ENCODE peak calls at places on chromosomes 5 and 9, in ten cellular contexts. J is GM13977, G is PC-3, T is KBM-7, C is mesenchymal stem cell, P is T-helper 2 cell, E is NCI-H774, Z is NAMALWA, M is pons, W is sciatic nerve. R is an unnamed sample.

GRCh38 chr9:105173306-105173705 is 71.1 kb upstream of the SLC44A1 start:
- DNase-seq in J (no peak), G (no peak), T (no peak), C (no peak), P (no peak), E (peak; percentile 25), Z (no peak), M (no peak), W (no peak), R (no peak)

GRCh38 chr5:156479864-156480263 is 152.9 kb downstream of the SGCD start:
- DNase-seq in J (no peak), G (no peak), T (no peak), C (peak; percentile 84), P (no peak), E (no peak), Z (peak; percentile 19), M (no peak), W (no peak), R (no peak)

GRCh38 chr9:73152445-73152844 is 780 bp downstream of the ANXA1 start:
- DNase-seq in J (no peak), G (peak; percentile 71), T (no peak), C (peak; percentile 75), P (no peak), E (no peak), Z (no peak), M (no peak), W (no peak), R (no peak)

GRCh38 chr5:135977375-135977928 is 22.7 kb upstream of the LECT2 start:
- DNase-seq in J (peak; percentile 49), G (no peak), T (peak; percentile 85), C (peak; percentile 84), P (peak; percentile 52), E (no peak), Z (peak; percentile 38), M (peak; percentile 29), W (peak; percentile 81), R (no peak)

GRCh38 chr9:136886610-136887597 is 588 bp downstream of the TRAF2 start:
- DNase-seq in J (peak; percentile 68), G (no peak), T (peak; percentile 24), C (peak; percentile 61), P (peak; percentile 40), E (no peak), Z (peak; percentile 51), M (no peak), W (no peak), R (no peak)

GRCh38 chr5:43075319-43076293 is 35.5 kb upstream of the ANXA2R start:
- DNase-seq in J (no peak), G (no peak), T (no peak), C (peak; percentile 62), P (no peak), E (no peak), Z (no peak), M (no peak), W (no peak), R (no peak)

GRCh38 chr5:37722236-37723146 is 117.3 kb downstream of the GDNF start:
- DNase-seq in J (peak; percentile 23), G (peak; percentile 96), T (peak; percentile 30), C (peak; percentile 95), P (peak; percentile 92), E (no peak), Z (no peak), M (no peak), W (no peak), R (no peak)

GRCh38 chr9:35859310-35859994 is 10.7 kb downstream of the OR13J1 start:
- DNase-seq in J (no peak), G (peak; percentile 34), T (no peak), C (no peak), P (peak; percentile 27), E (no peak), Z (peak; percentile 54), M (no peak), W (peak; percentile 62), R (peak; percentile 30)

GRCh38 chr5:115556276-115556675 is 11.7 kb upstream of the FEM1C start:
- DNase-seq in J (no peak), G (no peak), T (no peak), C (no peak), P (no peak), E (no peak), Z (no peak), M (no peak), W (no peak), R (no peak)

GRCh38 chr5:17001418-17001817 is 65.3 kb upstream of the MYO10 start:
- DNase-seq in J (no peak), G (peak; percentile 68), T (no peak), C (peak; percentile 50), P (no peak), E (no peak), Z (no peak), M (no peak), W (no peak), R (no peak)

GRCh38 chr9:99753436-99753835 is 68.2 kb upstream of the NR4A3 start:
- DNase-seq in J (no peak), G (peak; percentile 37), T (no peak), C (no peak), P (no peak), E (no peak), Z (no peak), M (no peak), W (no peak), R (no peak)

GRCh38 chr5:127696688-127697087 is 6.5 kb upstream of the CCDC192 start:
- DNase-seq in J (no peak), G (peak; percentile 5), T (no peak), C (peak; percentile 63), P (no peak), E (no peak), Z (no peak), M (no peak), W (no peak), R (no peak)